ENCODE peak calls at places on chromosomes 3 and 15, in ten cellular contexts. B is heart right ventricle; D is stimulated activated CD4-positive, alpha-beta T cell treated with anti-CD3 and anti-CD28 coated beads, TNF-alpha, amount 100 ng/mL, for 4 hours; Z is T-helper 1 cell; A is GM18507; F is stimulated activated CD8-positive, alpha-beta memory T cell treated with anti-CD3 and anti-CD28 coated beads, Interleukin-15, amount 100 ng/mL, for 48 hours; Q is hippocampal formation; R is pons; X is lower lobe of right lung; O is spleen. G is an unnamed sample.

GRCh38 chr15:60766391-60767128 is 287.6 kb upstream of the ICE2 start:
- DNase-seq in Z (no peak), F (no peak), D (no peak), B (no peak), R (no peak), Q (no peak), X (no peak), A (no peak), O (no peak), G (no peak)

GRCh38 chr15:64232400-64232799 is 69.6 kb upstream of the PPIB start:
- DNase-seq in F (no peak), D (no peak), A (no peak), O (no peak), B (no peak), Z (no peak), X (no peak), R (no peak), Q (no peak), G (no peak)

GRCh38 chr3:4474683-4475490 is 7.8 kb upstream of the SUMF1 start:
- DNase-seq in Z (no peak), D (no peak), Q (no peak), F (no peak), B (no peak), A (no peak), X (peak), R (peak), O (no peak), G (no peak)

GRCh38 chr3:31247850-31248618 is 284.7 kb upstream of the STT3B start:
- DNase-seq in Q (no peak), R (no peak), D (no peak), O (no peak), X (no peak), B (no peak), Z (no peak), A (no peak), F (no peak), G (no peak)

GRCh38 chr15:45448066-45448510 is 69.7 kb upstream of the GATM start:
- DNase-seq in R (no peak), O (peak), A (no peak), Q (no peak), X (peak), Z (no peak), B (no peak), F (no peak), D (no peak), G (no peak)

GRCh38 chr3:14770591-14770990 is 48.2 kb upstream of the FGD5 start:
- DNase-seq in X (no peak), D (no peak), O (peak), B (no peak), R (no peak), Q (no peak), F (no peak), A (no peak), Z (no peak), G (no peak)

GRCh38 chr3:187989458-187990153 is 164.4 kb upstream of the LPP start:
- DNase-seq in B (no peak), F (no peak), D (no peak), Z (no peak), A (no peak), X (no peak), R (peak), O (no peak), Q (peak), G (peak)

GRCh38 chr3:157333551-157333991 is 103.1 kb upstream of the PTX3 start:
- DNase-seq in A (no peak), F (no peak), B (no peak), R (no peak), Q (no peak), D (no peak), Z (no peak), X (no peak), O (no peak), G (no peak)

GRCh38 chr3:53357457-53357856 is 10.1 kb upstream of the DCP1A start:
- DNase-seq in A (no peak), F (no peak), X (no peak), Z (no peak), B (no peak), O (no peak), R (no peak), Q (no peak), D (no peak), G (no peak)

GRCh38 chr3:186523022-186523421 is 21.2 kb downstream of the CRYGS start:
- DNase-seq in Z (no peak), R (no peak), X (no peak), B (no peak), Q (no peak), O (no peak), D (no peak), F (no peak), A (no peak), G (no peak)

GRCh38 chr15:84878504-84878903 is 6.0 kb upstream of the SLC28A1 start:
- DNase-seq in O (no peak), R (peak), Z (no peak), X (peak), F (peak), B (peak), D (peak), A (peak), Q (peak), G (peak)

GRCh38 chr3:184663756-184664155 is 48.1 kb downstream of the MAGEF1 start:
- DNase-seq in F (no peak), B (no peak), R (no peak), Z (no peak), O (no peak), Q (no peak), X (no peak), A (no peak), D (no peak), G (no peak)

GRCh38 chr3:4071481-4072184 is 231.5 kb upstream of the SETMAR start:
- DNase-seq in Z (no peak), Q (no peak), D (no peak), A (no peak), B (no peak), O (peak), R (no peak), X (no peak), F (no peak), G (no peak)

GRCh38 chr3:16788440-16789057 is 96.2 kb upstream of the PLCL2 start:
- DNase-seq in R (peak), Z (no peak), D (no peak), X (no peak), B (no peak), O (no peak), Q (no peak), F (no peak), A (no peak), G (no peak)

GRCh38 chr3:109910772-109911171 is 573.4 kb upstream of the DPPA4 start:
- DNase-seq in F (no peak), D (no peak), A (no peak), O (no peak), Z (no peak), Q (no peak), R (no peak), B (no peak), X (no peak), G (no peak)

GRCh38 chr3:128399221-128399915 is 67.3 kb downstream of the DNAJB8 start:
- DNase-seq in O (no peak), F (no peak), R (no peak), A (no peak), Z (no peak), D (no peak), B (no peak), X (no peak), Q (no peak), G (no peak)

GRCh38 chr3:195405646-195406045 is 37.2 kb downstream of the ACAP2 start:
- DNase-seq in B (no peak), A (no peak), X (no peak), Z (no peak), D (no peak), R (no peak), F (no peak), Q (no peak), O (no peak), G (no peak)

GRCh38 chr15:89417206-89417725 is 79.1 kb downstream of the RHCG start:
- DNase-seq in X (no peak), A (no peak), B (no peak), Z (no peak), Q (no peak), O (no peak), R (no peak), D (no peak), F (no peak), G (no peak)

GRCh38 chr3:195075199-195075940 is 195.6 kb downstream of the XXYLT1 start:
- DNase-seq in F (no peak), B (no peak), R (no peak), Q (no peak), O (peak), X (peak), Z (no peak), A (no peak), D (no peak), G (no peak)

GRCh38 chr3:170437696-170438407 is 19.2 kb downstream of the CLDN11 start:
- DNase-seq in Q (peak), F (no peak), X (no peak), Z (no peak), B (no peak), A (no peak), R (peak), O (no peak), D (no peak), G (no peak)

GRCh38 chr15:90836296-90836871 is 32.0 kb upstream of the FURIN start:
- DNase-seq in X (no peak), B (no peak), O (no peak), Z (no peak), Q (no peak), A (no peak), D (no peak), F (no peak), R (no peak), G (no peak)

GRCh38 chr3:53350652-53351051 is 3.3 kb upstream of the DCP1A start:
- DNase-seq in B (no peak), A (no peak), Q (no peak), D (no peak), Z (no peak), X (no peak), O (no peak), R (peak), F (no peak), G (no peak)